ENCODE peak calls at places on chromosomes 4 and X, in ten cellular contexts. A is mucosa of descending colon; U is cardiac muscle cell; Z is SJSA1; D is endodermal cell; Y is naive thymus-derived CD4-positive, alpha-beta T cell; E is body of pancreas; X is HCT116; N is GM23248; S is thoracic aorta. P is an unnamed sample. For H3K36me3, the result is how much of the 10 kb centered on the place peaks cover.

GRCh38 chrX:12814434-12814833 is 23.2 kb downstream of the PRPS2 start:
- DNase-seq in A (peak), Y (peak), U (peak), E (peak), X (no peak), N (peak), D (peak), S (no peak), Z (no peak), P (peak)

GRCh38 chr4:20248155-20248558 is 3.5 kb upstream of the SLIT2 start:
- DNase-seq in U (peak), S (no peak), N (peak), A (no peak), Y (no peak), X (peak), D (no peak), E (no peak), Z (peak), P (peak)

GRCh38 chr4:124111922-124112321 is 600.6 kb downstream of the ANKRD50 start:
- DNase-seq in U (peak), D (peak), X (peak), Y (no peak), Z (no peak), A (no peak), E (no peak), N (peak), S (no peak), P (peak)

GRCh38 chrX:261167-261857 is 19.9 kb upstream of the PLCXD1 start:
- DNase-seq in N (no peak), D (peak), Y (no peak), E (no peak), U (no peak), Z (no peak), X (no peak), A (no peak), S (no peak), P (no peak)

GRCh38 chr4:85024671-85025070 is 58.2 kb upstream of the WDFY3 start:
- DNase-seq in Y (no peak), N (no peak), X (no peak), E (no peak), U (no peak), D (no peak), Z (no peak), S (no peak), A (no peak), P (no peak)

GRCh38 chr4:91092398-91092955 is 965.3 kb downstream of the CCSER1 start:
- DNase-seq in A (no peak), E (no peak), S (no peak), Y (no peak), X (no peak), D (no peak), U (no peak), N (no peak), Z (no peak), P (no peak)

GRCh38 chrX:103791826-103792458 is 15.3 kb downstream of the PLP1 start:
- DNase-seq in A (no peak), Y (no peak), N (peak), S (no peak), X (no peak), D (no peak), U (no peak), Z (no peak), E (no peak), P (no peak)

GRCh38 chr4:123107444-123108252 is 185.3 kb upstream of the NUDT6 start:
- DNase-seq in U (no peak), E (no peak), Z (no peak), N (no peak), Y (no peak), S (no peak), D (no peak), A (no peak), X (no peak), P (no peak)

GRCh38 chr4:156896536-156896935 is 75.1 kb downstream of the PDGFC start:
- DNase-seq in X (no peak), N (no peak), Z (no peak), A (no peak), D (no peak), E (no peak), S (no peak), U (no peak), Y (no peak), P (no peak)

GRCh38 chr4:20422398-20422797 is 170.7 kb downstream of the SLIT2 start:
- DNase-seq in A (peak), Z (peak), X (peak), D (peak), E (peak), S (no peak), U (peak), N (peak), Y (no peak), P (peak)

GRCh38 chr4:68175562-68176155 is 46.0 kb upstream of the TMPRSS11F start:
- DNase-seq in A (peak), E (peak), X (peak), S (no peak), U (peak), Y (peak), D (peak), Z (no peak), N (peak), P (peak)

GRCh38 chrX:104172121-104172520 is 5.9 kb downstream of the FAM199X start:
- DNase-seq in A (no peak), Y (no peak), Z (no peak), D (no peak), X (no peak), U (no peak), S (no peak), E (no peak), N (no peak), P (no peak)

GRCh38 chrX:151687635-151688034 is 7.6 kb upstream of the PRRG3 start:
- DNase-seq in A (no peak), S (no peak), Z (no peak), U (no peak), E (no peak), N (no peak), X (no peak), Y (no peak), D (no peak), P (no peak)

GRCh38 chrX:69137371-69137881 is 27.8 kb downstream of the PJA1 start:
- DNase-seq in Z (no peak), X (no peak), D (peak), A (no peak), U (no peak), Y (no peak), S (no peak), E (no peak), N (peak), P (no peak)

GRCh38 chr4:81404294-81404693 is 67.4 kb downstream of the RASGEF1B start:
- DNase-seq in Y (no peak), E (no peak), U (no peak), S (no peak), N (peak), D (no peak), X (no peak), A (no peak), Z (no peak), P (peak)

GRCh38 chrX:74925210-74926088 is at the start of gene NEXMIF:
- DNase-seq in X (no peak), N (peak), A (no peak), Z (no peak), S (no peak), E (no peak), U (peak), Y (peak), D (no peak), P (peak)

GRCh38 chrX:76427560-76428242 is at the start of gene MAGEE1:
- DNase-seq in A (peak), Z (peak), E (peak), D (peak), S (peak), U (peak), N (peak), X (peak), Y (peak), P (peak)

GRCh38 chrX:13469963-13470679 is 99.3 kb upstream of the EGFL6 start:
- DNase-seq in X (no peak), U (no peak), N (peak), D (no peak), Y (no peak), E (no peak), S (no peak), A (no peak), Z (no peak), P (no peak)

GRCh38 chr4:39621582-39621981 is 17.1 kb downstream of the SMIM14 start:
- DNase-seq in D (peak), Y (no peak), Z (peak), E (peak), A (no peak), U (peak), N (peak), S (peak), X (peak), P (peak)

GRCh38 chrX:386239-386767 is 404 bp downstream of the PPP2R3B start:
- DNase-seq in Y (no peak), E (peak), U (no peak), Z (no peak), D (peak), X (no peak), S (no peak), N (peak), A (peak), P (peak)

GRCh38 chr4:152943673-152944072 is 7.5 kb downstream of the FHDC1 start:
- DNase-seq in Z (no peak), S (no peak), N (peak), E (no peak), X (no peak), Y (no peak), A (no peak), U (no peak), D (peak), P (no peak)

GRCh38 chr4:182578402-182578801 is 335.2 kb downstream of the TENM3 start:
- DNase-seq in X (peak), Z (no peak), N (peak), S (no peak), D (no peak), Y (no peak), A (no peak), E (no peak), U (peak), P (no peak)

GRCh38 chr4:8404791-8405515 is 35.6 kb downstream of the ACOX3 start:
- DNase-seq in S (no peak), E (no peak), X (no peak), N (no peak), U (no peak), D (no peak), Y (no peak), Z (no peak), A (no peak), P (no peak)

GRCh38 chr4:24547979-24548378 is 36.4 kb downstream of the DHX15 start:
- DNase-seq in S (no peak), N (no peak), X (no peak), D (no peak), E (no peak), U (no peak), Z (no peak), A (no peak), Y (no peak), P (no peak)

GRCh38 chr4:24551492-24552330 is 32.6 kb downstream of the DHX15 start:
- DNase-seq in A (no peak), N (peak), E (no peak), D (no peak), X (peak), S (no peak), Z (no peak), U (no peak), Y (no peak), P (no peak)

GRCh38 chr4:24550773-24551172 is 33.6 kb downstream of the DHX15 start:
- DNase-seq in D (no peak), N (no peak), U (no peak), Y (no peak), E (no peak), A (no peak), X (no peak), S (no peak), Z (no peak), P (no peak)
- H3K36me3 ChIP-seq in D (half or more), N (under half), U (under half), Y (under half), E (under half), A (under half), X (under half), S (under half), Z (under half), P (under half)

DNA sequence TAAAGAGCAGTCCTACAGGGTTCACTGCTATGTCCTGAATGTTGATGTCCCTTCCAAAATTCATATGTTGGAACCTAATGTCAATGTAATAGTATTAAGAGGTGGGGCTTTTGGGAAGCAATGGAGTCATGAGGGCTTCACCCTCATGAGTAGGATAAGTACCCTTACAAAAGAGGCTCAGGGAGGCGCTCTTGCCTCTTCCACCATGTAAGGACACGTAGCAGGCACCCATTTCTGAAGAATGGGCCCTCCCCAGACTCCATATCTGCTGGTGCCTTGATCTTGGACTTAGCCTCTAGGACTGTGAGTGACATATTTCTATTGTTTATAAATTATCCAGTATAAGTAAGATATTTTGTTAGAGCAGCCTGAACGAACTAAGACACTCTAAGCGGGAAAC is 15.8 kb downstream of the MED28 start:
- DNase-seq in S (no peak), X (no peak), E (no peak), N (no peak), Y (no peak), U (no peak), D (no peak), Z (no peak), A (no peak), P (no peak)
- H3K36me3 ChIP-seq in S (half or more), X (half or more), E (under half), N (half or more), Y (under half), U (half or more), D (half or more), Z (under half), A (under half), P (under half)

GRCh38 chr4:90002406-90003040 is 107.9 kb downstream of the MMRN1 start:
- DNase-seq in N (no peak), X (no peak), S (no peak), Y (no peak), A (no peak), D (no peak), Z (no peak), E (no peak), U (no peak), P (no peak)
- H3K36me3 ChIP-seq in N (under half), X (under half), S (under half), Y (under half), A (under half), D (under half), Z (under half), E (under half), U (under half), P (under half)

GRCh38 chrX:47226531-47227333 is 6.1 kb upstream of the USP11 start:
- DNase-seq in X (no peak), D (no peak), A (no peak), S (no peak), U (no peak), E (no peak), N (no peak), Z (no peak), Y (no peak), P (no peak)

GRCh38 chrX:47229427-47229826 is 3.4 kb upstream of the USP11 start:
- DNase-seq in X (no peak), Z (no peak), U (no peak), E (no peak), Y (no peak), N (no peak), A (no peak), S (no peak), D (no peak), P (no peak)

GRCh38 chrX:47227334-47227583 is 5.5 kb upstream of the USP11 start:
- DNase-seq in A (no peak), D (no peak), E (no peak), N (no peak), S (no peak), Y (no peak), U (no peak), X (no peak), Z (no peak), P (no peak)

GRCh38 chrX:47230136-47230868 is 2.5 kb upstream of the USP11 start:
- DNase-seq in A (no peak), S (no peak), D (no peak), E (no peak), N (no peak), U (no peak), Z (no peak), Y (no peak), X (no peak), P (no peak)

GRCh38 chrX:47228550-47229270 is 4.1 kb upstream of the USP11 start:
- DNase-seq in D (no peak), E (no peak), S (no peak), N (no peak), A (no peak), Z (no peak), Y (no peak), U (no peak), X (no peak), P (no peak)
- H3K36me3 ChIP-seq in D (under half), E (under half), S (under half), N (under half), A (under half), Z (under half), Y (under half), U (half or more), X (under half), P (under half)

GRCh38 chr4:169135776-169136175 is 125.7 kb upstream of the CBR4 start:
- DNase-seq in Z (no peak), S (no peak), U (no peak), A (no peak), N (no peak), E (no peak), X (no peak), Y (no peak), D (no peak), P (no peak)
- H3K36me3 ChIP-seq in Z (half or more), S (under half), U (under half), A (under half), N (half or more), E (under half), X (under half), Y (under half), D (half or more), P (under half)

P was measured in small intestine.